ENCODE peak calls at places on chromosomes 3 and 15, in eight cellular contexts. B, D, N, M, P, J, I and C are unnamed samples.

GRCh38 chr15:52649686-52650085 is 29.5 kb downstream of the ATOSA start:
- DNase-seq in B (no peak), D (no peak), N (no peak), M (no peak), P (no peak), J (no peak), I (no peak), C (no peak)

GRCh38 chr3:195918176-195918575 is 9.8 kb upstream of the TNK2 start:
- DNase-seq in B (no peak), D (no peak), N (peak; percentile 42), M (no peak), P (no peak), J (no peak), I (no peak), C (no peak)

GRCh38 chr3:105365536-105366301 is 990 bp upstream of the ALCAM start:
- DNase-seq in B (no peak), D (no peak), N (peak; percentile 85), M (no peak), P (no peak), J (peak; percentile 75), I (no peak), C (no peak)

GRCh38 chr15:97961067-97961954 is 808 bp downstream of the ARRDC4 start:
- DNase-seq in B (peak; percentile 17), D (peak; percentile 24), N (peak; percentile 71), M (peak; percentile 30), P (no peak), J (no peak), I (no peak), C (no peak)

GRCh38 chr15:77830041-77830440 is 197.3 kb upstream of the LINGO1 start:
- DNase-seq in B (no peak), D (no peak), N (no peak), M (no peak), P (no peak), J (peak; percentile 10), I (no peak), C (no peak)

GRCh38 chr15:41483115-41483514 is 10.6 kb upstream of the ITPKA start:
- DNase-seq in B (no peak), D (no peak), N (no peak), M (no peak), P (no peak), J (no peak), I (no peak), C (no peak)

GRCh38 chr3:124707667-124708066 is 22.6 kb upstream of the UMPS start:
- DNase-seq in B (no peak), D (no peak), N (no peak), M (peak; percentile 53), P (no peak), J (peak; percentile 47), I (no peak), C (no peak)

GRCh38 chr3:192444096-192444790 is 283.1 kb downstream of the FGF12 start:
- DNase-seq in B (peak; percentile 48), D (peak; percentile 30), N (peak; percentile 66), M (peak; percentile 76), P (peak; percentile 13), J (peak; percentile 51), I (peak; percentile 70), C (peak; percentile 51)

GRCh38 chr15:99113547-99114271 is 8.8 kb downstream of the SYNM start:
- DNase-seq in B (no peak), D (no peak), N (peak; percentile 52), M (no peak), P (no peak), J (no peak), I (no peak), C (no peak)

GRCh38 chr3:135918600-135918999 is 46.9 kb upstream of the PPP2R3A start:
- DNase-seq in B (no peak), D (no peak), N (no peak), M (peak; percentile 4), P (no peak), J (peak; percentile 50), I (no peak), C (no peak)

GRCh38 chr3:193729088-193729465 is 136.1 kb downstream of the OPA1 start:
- DNase-seq in B (no peak), D (peak; percentile 11), N (no peak), M (no peak), P (no peak), J (no peak), I (no peak), C (no peak)

GRCh38 chr3:193730976-193731375 is 138.0 kb downstream of the OPA1 start:
- DNase-seq in B (no peak), D (no peak), N (no peak), M (no peak), P (no peak), J (no peak), I (no peak), C (no peak)

GRCh38 chr3:193729601-193730000 is 136.6 kb downstream of the OPA1 start:
- DNase-seq in B (no peak), D (peak; percentile 13), N (no peak), M (no peak), P (no peak), J (peak; percentile 76), I (no peak), C (no peak)

GRCh38 chr3:193731656-193732055 is 138.6 kb downstream of the OPA1 start:
- DNase-seq in B (no peak), D (no peak), N (no peak), M (no peak), P (no peak), J (no peak), I (no peak), C (no peak)

DNA sequence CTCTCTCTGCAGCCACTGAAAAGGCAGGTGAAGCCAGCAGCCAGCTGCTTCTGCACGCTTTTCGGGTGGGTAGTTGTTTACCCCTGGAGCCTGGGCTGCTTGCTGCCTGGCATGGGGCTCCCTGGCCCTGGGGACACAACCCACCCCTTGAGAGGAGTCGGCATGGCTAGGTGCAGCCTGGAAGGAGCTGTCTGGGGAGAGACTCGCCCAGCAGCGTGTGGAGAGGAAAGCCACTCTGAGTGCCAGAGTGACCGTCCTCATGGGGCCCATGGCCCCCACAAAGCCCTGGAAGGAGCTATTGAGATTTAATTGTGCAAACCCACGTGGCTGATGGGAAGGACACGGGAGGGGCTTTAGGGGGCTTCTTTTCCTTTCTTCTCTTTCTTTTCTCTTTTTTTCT is 137.5 kb downstream of the OPA1 start:
- DNase-seq in B (no peak), D (peak; percentile 13), N (no peak), M (no peak), P (no peak), J (no peak), I (no peak), C (no peak)
- TF ChIP-seq CTCF in B (no peak), D (no peak), N (no peak), M (no peak), P (no peak), J (no peak), I (no peak), C (no peak)

GRCh38 chr3:119557874-119558264 is 1.5 kb downstream of the CD80 start:
- DNase-seq in B (no peak), D (no peak), N (no peak), M (no peak), P (no peak), J (no peak), I (no peak), C (no peak)

GRCh38 chr3:119560160-119560559 is 746 bp upstream of the CD80 start:
- DNase-seq in B (no peak), D (no peak), N (no peak), M (no peak), P (no peak), J (no peak), I (no peak), C (no peak)

GRCh38 chr3:119558528-119559339 is 680 bp downstream of the CD80 start:
- DNase-seq in B (no peak), D (no peak), N (no peak), M (no peak), P (no peak), J (no peak), I (no peak), C (no peak)

GRCh38 chr3:119557192-119557873 is 2.1 kb downstream of the CD80 start:
- DNase-seq in B (no peak), D (no peak), N (no peak), M (no peak), P (no peak), J (no peak), I (no peak), C (no peak)

DNA sequence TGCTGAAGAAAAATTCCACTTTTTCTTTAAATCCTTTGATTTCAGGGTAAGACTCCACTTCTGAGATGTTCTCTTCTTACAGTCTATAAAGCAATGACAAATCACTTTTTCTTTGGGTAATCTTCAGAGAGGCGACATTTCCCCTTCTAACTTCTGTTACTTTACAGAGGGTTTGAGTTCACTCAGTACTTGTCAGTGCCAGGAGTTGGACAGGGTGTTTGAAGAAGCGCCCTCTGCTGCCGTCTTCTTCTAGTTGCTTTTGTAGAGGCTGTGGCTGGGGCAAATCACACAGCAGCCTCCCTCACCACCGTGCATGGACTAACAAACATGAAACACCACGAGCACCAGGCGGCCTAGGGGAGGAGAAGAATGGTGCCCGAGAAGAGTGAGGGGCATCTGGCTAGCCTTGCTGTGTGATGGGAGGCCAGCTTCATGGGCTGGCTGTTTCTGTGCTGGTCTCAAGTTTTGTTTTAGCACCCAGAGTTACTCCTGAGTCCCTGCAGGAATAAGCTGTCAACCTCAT is at the start of gene CD80:
- DNase-seq in B (peak; percentile 82), D (no peak), N (peak; percentile 74), M (peak; percentile 57), P (no peak), J (peak; percentile 49), I (peak; percentile 14), C (peak; percentile 58)
- TF ChIP-seq CTCF in B (peak; percentile 26), D (no peak), N (no peak), M (peak; percentile 56), P (peak; percentile 65), J (peak; percentile 54), I (peak; percentile 47), C (no peak)

DNA sequence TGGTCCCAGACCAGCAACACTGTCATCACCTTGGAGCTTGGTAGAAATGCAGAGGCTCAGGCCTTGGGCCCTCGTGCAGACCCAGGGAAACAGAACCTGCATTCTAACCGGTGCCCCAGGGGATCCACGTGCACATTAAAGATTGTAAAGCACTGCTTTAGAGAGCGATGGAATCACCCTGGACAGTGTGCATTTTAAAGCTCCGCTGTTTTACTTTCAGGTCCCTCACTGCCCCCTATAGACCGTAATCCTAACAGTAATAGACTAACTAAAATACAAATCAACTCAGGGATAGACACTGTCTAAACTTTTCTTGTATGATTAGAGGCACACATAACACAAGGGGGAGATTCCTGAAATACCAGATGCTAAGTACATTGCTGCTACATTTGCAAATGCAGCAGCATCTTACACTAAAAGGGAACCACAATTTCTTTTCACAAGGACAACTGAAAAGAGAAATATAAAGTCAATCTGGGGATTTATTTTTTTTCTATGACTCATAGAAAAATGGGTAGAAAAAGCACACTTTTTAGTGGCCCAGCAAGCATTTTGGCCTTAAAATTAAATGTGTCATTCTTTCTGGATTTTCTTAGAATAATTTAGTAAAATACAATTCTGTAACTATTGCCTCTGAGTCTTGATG is 10.5 kb upstream of the SH3GL3 start:
- DNase-seq in B (no peak), D (no peak), N (no peak), M (peak; percentile 35), P (no peak), J (peak; percentile 69), I (peak; percentile 35), C (no peak)
- TF ChIP-seq CTCF in B (no peak), D (no peak), N (no peak), M (peak; percentile 29), P (peak; percentile 55), J (peak; percentile 49), I (peak; percentile 75), C (no peak)

DNA sequence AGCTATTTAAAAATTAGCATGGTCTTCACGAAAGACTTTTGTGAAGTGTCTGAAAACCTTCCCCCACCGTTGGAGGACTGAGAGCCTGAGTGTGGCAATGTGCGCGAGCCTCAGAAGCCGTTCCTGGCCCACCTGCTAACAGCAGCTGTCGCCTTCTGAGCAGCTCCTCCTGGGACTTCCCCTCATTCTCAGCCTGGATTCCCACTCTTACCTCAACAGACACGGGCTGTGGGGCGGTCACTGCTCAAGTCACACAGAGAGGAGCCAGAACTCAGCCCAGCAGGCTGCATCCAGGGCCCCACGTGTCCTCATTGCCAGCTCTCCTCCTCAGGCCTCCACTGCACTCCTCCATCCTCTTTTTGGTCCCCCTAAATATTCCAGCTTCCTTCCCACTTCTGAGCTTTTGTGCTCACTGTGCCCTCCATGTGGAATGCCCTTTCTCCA is 7.8 kb downstream of the DNASE1L3 start:
- DNase-seq in B (no peak), D (no peak), N (no peak), M (no peak), P (no peak), J (no peak), I (no peak), C (no peak)
- TF ChIP-seq CTCF in B (no peak), D (no peak), N (no peak), M (no peak), P (no peak), J (no peak), I (no peak), C (no peak)